ENCODE peak calls at places on chromosomes 6 and 20, in five cellular contexts. One of them, this sample, is unnamed.

GRCh38 chr20:3631534-3631933 is 31.7 kb downstream of the GFRA4 start:
- DNase-seq in esophagus squamous epithelium: no peak
- DNase-seq in A549: no peak
- DNase-seq in aorta: no peak
- DNase-seq in mucosa of descending colon: no peak
- DNase-seq in this sample: no peak

GRCh38 chr20:25319241-25320034 is 71.2 kb downstream of the ABHD12 start:
- DNase-seq in esophagus squamous epithelium: no peak
- DNase-seq in A549: no peak
- DNase-seq in aorta: no peak
- DNase-seq in mucosa of descending colon: peak
- DNase-seq in this sample: no peak

GRCh38 chr6:11854418-11855165 is 76.0 kb upstream of the ADTRP start:
- DNase-seq in esophagus squamous epithelium: no peak
- DNase-seq in A549: peak
- DNase-seq in aorta: no peak
- DNase-seq in mucosa of descending colon: no peak
- DNase-seq in this sample: no peak

GRCh38 chr6:54130179-54130578 is 18.9 kb downstream of the MLIP start:
- DNase-seq in esophagus squamous epithelium: no peak
- DNase-seq in A549: no peak
- DNase-seq in aorta: no peak
- DNase-seq in mucosa of descending colon: no peak
- DNase-seq in this sample: no peak

GRCh38 chr6:151661928-151662327 is 145.6 kb upstream of the ESR1 start:
- DNase-seq in esophagus squamous epithelium: no peak
- DNase-seq in A549: no peak
- DNase-seq in aorta: no peak
- DNase-seq in mucosa of descending colon: no peak
- DNase-seq in this sample: no peak

GRCh38 chr6:96164802-96165201 is 149.0 kb downstream of the FUT9 start:
- DNase-seq in esophagus squamous epithelium: no peak
- DNase-seq in A549: no peak
- DNase-seq in aorta: no peak
- DNase-seq in mucosa of descending colon: no peak
- DNase-seq in this sample: no peak

GRCh38 chr6:12467706-12468670 is 177.8 kb downstream of the EDN1 start:
- DNase-seq in esophagus squamous epithelium: no peak
- DNase-seq in A549: no peak
- DNase-seq in aorta: no peak
- DNase-seq in mucosa of descending colon: no peak
- DNase-seq in this sample: no peak

GRCh38 chr6:30111266-30111856 is 1.5 kb downstream of the TRIM31 start:
- DNase-seq in esophagus squamous epithelium: no peak
- DNase-seq in A549: no peak
- DNase-seq in aorta: no peak
- DNase-seq in mucosa of descending colon: no peak
- DNase-seq in this sample: no peak

GRCh38 chr6:79632580-79632979 is 1.5 kb downstream of the SH3BGRL2 start:
- DNase-seq in esophagus squamous epithelium: no peak
- DNase-seq in A549: no peak
- DNase-seq in aorta: no peak
- DNase-seq in mucosa of descending colon: no peak
- DNase-seq in this sample: no peak
- H3K4me3 ChIP-seq in esophagus squamous epithelium: peak
- H3K4me3 ChIP-seq in A549: no peak
- H3K4me3 ChIP-seq in aorta: no peak
- H3K4me3 ChIP-seq in mucosa of descending colon: no peak
- H3K4me3 ChIP-seq in this sample: no peak

GRCh38 chr20:35661013-35661412 is 3.7 kb downstream of the CPNE1 start:
- DNase-seq in esophagus squamous epithelium: no peak
- DNase-seq in A549: no peak
- DNase-seq in aorta: no peak
- DNase-seq in mucosa of descending colon: no peak
- DNase-seq in this sample: no peak
- H3K4me3 ChIP-seq in esophagus squamous epithelium: peak
- H3K4me3 ChIP-seq in A549: no peak
- H3K4me3 ChIP-seq in aorta: no peak
- H3K4me3 ChIP-seq in mucosa of descending colon: no peak
- H3K4me3 ChIP-seq in this sample: no peak

GRCh38 chr6:28751963-28752350 is 171.8 kb downstream of the TRIM27 start:
- DNase-seq in esophagus squamous epithelium: no peak
- DNase-seq in A549: no peak
- DNase-seq in aorta: no peak
- DNase-seq in mucosa of descending colon: no peak
- DNase-seq in this sample: no peak
- H3K4me3 ChIP-seq in esophagus squamous epithelium: no peak
- H3K4me3 ChIP-seq in A549: no peak
- H3K4me3 ChIP-seq in aorta: no peak
- H3K4me3 ChIP-seq in mucosa of descending colon: no peak
- H3K4me3 ChIP-seq in this sample: no peak

GRCh38 chr6:131948692-131949614 is 2.2 kb downstream of the CCN2 start:
- DNase-seq in esophagus squamous epithelium: no peak
- DNase-seq in A549: no peak
- DNase-seq in aorta: no peak
- DNase-seq in mucosa of descending colon: no peak
- DNase-seq in this sample: no peak
- H3K4me3 ChIP-seq in esophagus squamous epithelium: peak
- H3K4me3 ChIP-seq in A549: peak
- H3K4me3 ChIP-seq in aorta: peak
- H3K4me3 ChIP-seq in mucosa of descending colon: no peak
- H3K4me3 ChIP-seq in this sample: no peak

DNA sequence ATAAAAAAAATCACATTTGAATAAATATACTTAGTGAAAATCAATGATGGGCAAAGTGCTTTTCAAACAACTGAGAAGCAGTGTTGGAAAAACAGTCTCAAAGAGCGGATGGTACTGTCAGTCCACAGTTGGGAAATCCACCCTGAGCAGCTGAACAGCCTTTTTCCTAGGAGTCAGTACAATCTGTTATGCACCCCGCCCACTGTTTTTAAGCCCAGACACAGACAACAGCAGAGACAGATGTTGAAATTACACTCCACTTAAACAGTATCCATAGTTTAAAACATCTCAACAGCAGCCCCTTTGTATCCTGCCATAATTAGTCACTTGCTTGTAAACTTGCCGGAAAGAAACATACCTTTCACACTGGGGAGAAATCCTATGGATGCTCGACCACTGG is 372 bp downstream of the KIAA0408 start:
- DNase-seq in esophagus squamous epithelium: no peak
- DNase-seq in A549: no peak
- DNase-seq in aorta: peak
- DNase-seq in mucosa of descending colon: peak
- DNase-seq in this sample: no peak
- H3K4me3 ChIP-seq in esophagus squamous epithelium: peak
- H3K4me3 ChIP-seq in A549: no peak
- H3K4me3 ChIP-seq in aorta: peak
- H3K4me3 ChIP-seq in mucosa of descending colon: no peak
- H3K4me3 ChIP-seq in this sample: no peak

DNA sequence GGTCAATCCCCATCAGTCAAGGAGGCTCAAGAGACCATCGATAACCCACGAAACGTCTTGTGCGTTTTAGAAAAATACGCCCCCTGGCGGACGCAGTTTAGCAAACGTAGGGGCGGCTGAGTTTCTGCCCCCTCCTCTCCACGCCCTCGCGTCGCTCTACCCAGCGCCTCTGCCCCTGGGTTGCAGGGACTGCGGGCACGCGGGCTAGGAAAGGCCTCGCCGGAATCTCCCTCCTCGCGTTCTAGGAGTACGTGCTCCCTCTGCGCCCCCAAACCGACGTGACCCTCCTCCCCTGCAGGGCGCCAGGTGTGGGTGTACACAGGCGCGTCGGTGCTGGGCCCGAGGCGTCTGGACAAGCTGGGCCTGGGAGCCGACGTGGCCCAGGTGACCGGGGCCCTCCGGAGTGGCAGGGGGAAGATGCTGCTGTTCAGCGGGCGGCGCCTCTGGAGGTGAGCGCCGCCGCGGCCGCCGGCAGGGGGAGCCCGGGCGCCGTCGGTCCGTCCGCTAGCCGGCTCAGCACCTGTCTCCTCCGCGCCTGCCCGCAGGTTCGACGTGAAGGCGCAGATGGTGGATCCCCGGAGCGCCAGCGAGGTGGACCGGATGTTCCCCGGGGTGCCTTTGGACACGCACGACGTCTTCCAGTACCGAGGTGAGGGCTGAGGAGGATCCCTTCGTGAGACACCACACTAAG is 5.3 kb downstream of the MMP9 start:
- DNase-seq in esophagus squamous epithelium: no peak
- DNase-seq in A549: peak
- DNase-seq in aorta: no peak
- DNase-seq in mucosa of descending colon: peak
- DNase-seq in this sample: no peak
- H3K4me3 ChIP-seq in esophagus squamous epithelium: peak
- H3K4me3 ChIP-seq in A549: peak
- H3K4me3 ChIP-seq in aorta: no peak
- H3K4me3 ChIP-seq in mucosa of descending colon: no peak
- H3K4me3 ChIP-seq in this sample: no peak

GRCh38 chr6:73704798-73705197 is 8.8 kb downstream of the CD109 start:
- DNase-seq in esophagus squamous epithelium: no peak
- DNase-seq in A549: no peak
- DNase-seq in aorta: no peak
- DNase-seq in mucosa of descending colon: no peak
- DNase-seq in this sample: no peak
- H3K4me3 ChIP-seq in esophagus squamous epithelium: no peak
- H3K4me3 ChIP-seq in A549: no peak
- H3K4me3 ChIP-seq in aorta: no peak
- H3K4me3 ChIP-seq in mucosa of descending colon: no peak
- H3K4me3 ChIP-seq in this sample: no peak

DNA sequence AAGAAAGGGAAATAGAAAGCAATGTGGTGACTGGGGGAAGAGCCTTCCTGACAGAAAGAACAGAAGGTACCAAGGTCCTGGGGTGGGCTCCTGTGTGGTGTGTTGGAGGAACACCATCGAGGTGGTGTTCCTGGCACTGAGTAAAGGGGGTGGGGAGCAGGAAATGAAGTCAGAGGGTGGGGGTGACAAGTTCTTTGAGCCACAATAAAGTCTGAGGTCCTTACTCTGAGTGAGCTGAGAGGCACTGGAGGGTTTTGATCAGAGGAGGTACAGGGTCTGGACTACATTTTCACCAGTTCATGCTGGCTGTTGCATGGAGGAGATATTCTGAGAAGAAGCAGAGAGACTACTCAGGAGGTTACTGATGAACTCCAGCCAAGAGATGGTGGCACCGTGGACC is 198.2 kb downstream of the GMPR start:
- DNase-seq in esophagus squamous epithelium: no peak
- DNase-seq in A549: no peak
- DNase-seq in aorta: no peak
- DNase-seq in mucosa of descending colon: no peak
- DNase-seq in this sample: no peak
- H3K4me3 ChIP-seq in esophagus squamous epithelium: no peak
- H3K4me3 ChIP-seq in A549: no peak
- H3K4me3 ChIP-seq in aorta: no peak
- H3K4me3 ChIP-seq in mucosa of descending colon: no peak
- H3K4me3 ChIP-seq in this sample: no peak

This sample was measured in LNCaP clone FGC.